ENCODE peak calls at places on chromosomes 12 and 14, in five cellular contexts. N is HepG2, S is HCT116, D is transverse colon, G is GM23338. O is an unnamed sample. For H3K4me1, the result is how much of the 10 kb centered on the place peaks cover.

GRCh38 chr14:51727526-51727925 is 75.8 kb downstream of the FRMD6 start:
- DNase-seq in G (no peak), N (no peak), S (no peak), D (no peak), O (no peak)

GRCh38 chr12:27592548-27592947 is 68.5 kb downstream of the PPFIBP1 start:
- DNase-seq in N (no peak), S (no peak), D (no peak), G (no peak), O (no peak)

GRCh38 chr12:32884962-32885361 is 11.6 kb downstream of the PKP2 start:
- DNase-seq in N (no peak), G (peak), D (no peak), S (no peak), O (no peak)

GRCh38 chr12:104133861-104134260 is 4.1 kb downstream of the NFYB start:
- DNase-seq in G (no peak), S (no peak), N (no peak), D (no peak), O (no peak)

GRCh38 chr14:60643443-60644402 is 5.6 kb downstream of the SIX1 start:
- DNase-seq in S (no peak), G (peak), D (no peak), N (peak), O (no peak)

GRCh38 chr12:131628341-131628740 is 82.5 kb upstream of the SFSWAP start:
- DNase-seq in D (no peak), S (no peak), G (no peak), N (no peak), O (no peak)

GRCh38 chr12:101414533-101415119 is 7.1 kb upstream of the ARL1 start:
- DNase-seq in D (peak), S (peak), G (peak), N (peak), O (no peak)

GRCh38 chr12:83161451-83161850 is 474.7 kb downstream of the TMTC2 start:
- DNase-seq in N (no peak), S (no peak), D (no peak), G (no peak), O (no peak)

GRCh38 chr14:91270619-91271018 is 26.1 kb upstream of the GPR68 start:
- DNase-seq in D (no peak), N (no peak), G (no peak), S (no peak), O (no peak)

GRCh38 chr12:80810874-80811273 is 94.2 kb downstream of the MYF5 start:
- DNase-seq in D (no peak), G (no peak), N (no peak), S (no peak), O (no peak)

GRCh38 chr12:126667340-126667739 is 1599.6 kb upstream of the TMEM132C start:
- DNase-seq in N (no peak), G (no peak), D (no peak), S (no peak), O (no peak)

GRCh38 chr14:28681681-28682080 is 84.9 kb upstream of the FOXG1 start:
- DNase-seq in N (no peak), D (no peak), G (peak), S (no peak), O (no peak)

GRCh38 chr12:6688543-6688999 is 604 bp downstream of the ZNF384 start:
- DNase-seq in D (peak), G (no peak), S (no peak), N (no peak), O (peak)

GRCh38 chr14:92496458-92496857 is 17.1 kb upstream of the RIN3 start:
- DNase-seq in S (no peak), G (no peak), D (no peak), N (no peak), O (no peak)

GRCh38 chr14:20332386-20332945 is 613 bp downstream of the CCNB1IP1 start:
- DNase-seq in G (peak), S (no peak), D (peak), N (peak), O (no peak)

GRCh38 chr14:91249841-91250616 is 5.5 kb upstream of the GPR68 start:
- DNase-seq in D (peak), S (no peak), N (peak), G (no peak), O (no peak)

GRCh38 chr14:100375963-100376735 is 53.0 kb downstream of the SLC25A47 start:
- DNase-seq in S (peak), G (peak), D (peak), N (peak), O (peak)

GRCh38 chr12:132284071-132284492 is 45.3 kb downstream of the GALNT9 start:
- DNase-seq in D (no peak), N (no peak), G (no peak), S (no peak), O (no peak)

GRCh38 chr12:56725723-56726102 is 614 bp upstream of the NACA start:
- DNase-seq in D (no peak), N (no peak), G (no peak), S (no peak), O (no peak)

GRCh38 chr12:47408171-47408871 is 297.5 kb downstream of the RPAP3 start:
- DNase-seq in G (peak), S (peak), N (peak), D (peak), O (no peak)

GRCh38 chr14:29085546-29085945 is 319.0 kb downstream of the FOXG1 start:
- DNase-seq in N (peak), S (no peak), G (peak), D (no peak), O (no peak)

GRCh38 chr12:868722-869121 is 80.8 kb downstream of the RAD52 start:
- DNase-seq in N (no peak), S (no peak), G (peak), D (no peak), O (no peak)

GRCh38 chr14:56185991-56186390 is 67.8 kb downstream of the PELI2 start:
- DNase-seq in S (no peak), G (no peak), D (no peak), N (no peak), O (no peak)

GRCh38 chr12:57625261-57626032 is 7.6 kb downstream of the B4GALNT1 start:
- DNase-seq in D (no peak), G (no peak), N (no peak), S (no peak), O (no peak)

GRCh38 chr14:90651976-90652560 is 164.2 kb downstream of the TTC7B start:
- DNase-seq in D (no peak), N (no peak), S (no peak), G (no peak), O (no peak)

GRCh38 chr14:84247693-84248092 is 1282.3 kb upstream of the FLRT2 start:
- DNase-seq in D (no peak), N (no peak), S (no peak), G (no peak), O (no peak)

GRCh38 chr14:56342419-56342901 is 224.2 kb downstream of the PELI2 start:
- DNase-seq in D (no peak), G (no peak), S (no peak), N (no peak), O (no peak)

GRCh38 chr14:92686763-92687427 is 61.5 kb downstream of the LGMN start:
- DNase-seq in N (no peak), D (peak), G (peak), S (peak), O (peak)

GRCh38 chr14:64060648-64061096 is 207.9 kb downstream of the SYNE2 start:
- DNase-seq in G (peak), N (peak), D (peak), S (peak), O (no peak)

GRCh38 chr14:75604979-75605825 is 26.8 kb downstream of the FLVCR2 start:
- DNase-seq in D (no peak), N (no peak), G (no peak), S (no peak), O (no peak)

GRCh38 chr12:65622056-65622455 is 202.2 kb upstream of the HMGA2 start:
- DNase-seq in S (no peak), G (no peak), N (no peak), D (no peak), O (no peak)

GRCh38 chr14:73795974-73796373 is 55.7 kb upstream of the PTGR2 start:
- DNase-seq in D (peak), S (peak), N (peak), G (no peak), O (no peak)

GRCh38 chr12:82838123-82838522 is 151.4 kb downstream of the TMTC2 start:
- DNase-seq in S (no peak), N (no peak), D (no peak), G (no peak), O (no peak)

DNA sequence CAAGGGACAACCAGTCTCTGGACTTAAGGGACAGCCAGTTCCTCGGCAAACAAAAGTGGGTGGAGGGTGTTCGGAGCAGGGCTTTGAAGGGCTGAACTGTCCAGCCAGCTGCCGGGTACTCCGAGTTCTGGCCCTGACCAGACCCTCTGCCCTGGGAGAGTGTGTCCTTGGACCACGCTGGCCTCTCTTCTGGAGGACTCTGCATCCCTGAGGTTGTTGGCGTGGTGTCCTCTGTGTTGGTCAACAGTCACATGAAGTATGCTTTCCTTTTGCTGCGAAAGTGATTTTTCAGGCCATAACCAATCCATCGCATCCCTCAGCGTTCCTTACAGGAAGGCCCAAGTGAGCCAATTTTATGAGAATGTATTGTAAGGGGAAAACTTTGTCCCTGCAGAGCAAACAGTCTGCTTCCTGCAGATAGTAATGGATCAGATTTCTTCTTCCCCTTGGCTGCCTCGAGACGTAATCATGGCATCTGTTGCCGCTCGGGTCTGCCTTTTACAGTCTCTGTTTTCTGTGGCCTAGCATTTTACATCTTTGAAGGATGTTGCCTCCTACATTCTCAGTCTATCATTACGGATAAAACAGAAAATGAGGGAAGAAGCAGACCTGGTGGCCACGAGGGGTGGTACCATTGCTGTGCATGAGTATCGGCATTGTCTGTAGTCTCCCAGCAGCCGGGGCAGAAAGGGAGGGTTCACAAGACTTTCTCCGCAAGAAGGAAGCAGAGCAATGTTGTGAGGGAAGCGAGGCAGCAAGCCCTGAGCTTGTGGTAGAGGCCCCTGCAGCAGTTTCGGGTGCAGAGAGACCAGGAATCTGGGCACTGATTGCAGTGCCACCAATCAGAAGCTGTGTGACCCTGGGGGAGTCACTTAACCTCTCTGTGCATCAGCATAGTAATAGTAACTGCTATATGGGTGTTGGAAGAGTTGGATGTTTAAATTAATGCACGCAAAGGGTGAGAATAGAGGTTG is 47.4 kb downstream of the SMIM41 start:
- DNase-seq in G (no peak), D (no peak), S (no peak), N (no peak), O (peak)
- H3K4me1 ChIP-seq in G (half or more), D (under half), S (under half), N (under half), O (under half)

DNA sequence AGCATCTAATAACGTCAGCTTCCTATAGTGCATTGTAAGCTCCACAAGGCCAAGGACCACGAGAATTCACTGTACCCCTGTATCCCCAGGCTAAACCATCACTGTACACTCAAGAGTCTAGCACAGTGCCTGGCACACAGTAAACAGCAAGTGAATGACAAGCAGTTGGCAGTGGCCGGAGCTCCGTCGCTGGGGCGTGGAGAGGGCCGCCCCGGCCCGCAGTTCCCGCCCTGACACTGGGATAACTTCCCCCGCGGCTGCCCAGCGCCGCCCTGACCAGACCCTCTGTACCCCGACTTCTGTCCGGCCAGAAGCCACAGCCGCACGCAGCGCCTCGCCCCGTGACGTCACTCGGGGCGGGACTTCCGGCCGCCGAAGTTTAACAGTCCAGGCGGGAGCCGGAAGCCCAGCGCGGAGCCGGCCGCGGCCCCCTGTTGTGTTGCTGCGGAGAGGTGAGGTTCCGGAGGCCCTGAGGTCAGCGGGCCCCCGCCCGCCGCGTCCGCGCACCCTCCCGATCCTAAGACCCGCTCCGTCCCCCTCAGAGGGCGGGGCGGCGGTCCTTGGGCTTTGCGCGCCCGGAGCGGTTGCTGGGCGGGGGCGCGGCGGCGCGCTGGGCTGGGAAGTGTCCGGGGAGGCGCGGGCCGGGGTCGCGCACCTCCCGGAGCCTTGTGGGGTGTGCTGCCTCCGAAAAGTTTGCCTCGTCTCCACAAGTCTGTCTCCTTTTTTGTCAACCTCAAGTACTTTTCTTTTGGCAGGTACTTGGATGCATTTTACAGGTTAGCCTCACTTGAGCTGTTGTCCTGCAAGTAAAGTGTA is at the start of gene NEDD1:
- DNase-seq in G (peak), D (peak), N (peak), S (peak), O (peak)
- TF ChIP-seq POLR2AphosphoS5 in G (peak), D (no peak), N (peak), S (peak), O (peak)

GRCh38 chr12:130458341-130458740 is 120.7 kb downstream of the PIWIL1 start:
- DNase-seq in S (no peak), D (no peak), G (no peak), N (no peak), O (no peak)
- H3K4me3 ChIP-seq in S (no peak), D (no peak), G (no peak), N (no peak), O (no peak)

GRCh38 chr12:123089631-123090353 is 61.1 kb downstream of the PITPNM2 start:
- DNase-seq in S (peak), N (peak), D (no peak), G (no peak), O (no peak)
- H3K4me1 ChIP-seq in S (half or more), N (half or more), D (under half), G (under half), O (under half)

DNA sequence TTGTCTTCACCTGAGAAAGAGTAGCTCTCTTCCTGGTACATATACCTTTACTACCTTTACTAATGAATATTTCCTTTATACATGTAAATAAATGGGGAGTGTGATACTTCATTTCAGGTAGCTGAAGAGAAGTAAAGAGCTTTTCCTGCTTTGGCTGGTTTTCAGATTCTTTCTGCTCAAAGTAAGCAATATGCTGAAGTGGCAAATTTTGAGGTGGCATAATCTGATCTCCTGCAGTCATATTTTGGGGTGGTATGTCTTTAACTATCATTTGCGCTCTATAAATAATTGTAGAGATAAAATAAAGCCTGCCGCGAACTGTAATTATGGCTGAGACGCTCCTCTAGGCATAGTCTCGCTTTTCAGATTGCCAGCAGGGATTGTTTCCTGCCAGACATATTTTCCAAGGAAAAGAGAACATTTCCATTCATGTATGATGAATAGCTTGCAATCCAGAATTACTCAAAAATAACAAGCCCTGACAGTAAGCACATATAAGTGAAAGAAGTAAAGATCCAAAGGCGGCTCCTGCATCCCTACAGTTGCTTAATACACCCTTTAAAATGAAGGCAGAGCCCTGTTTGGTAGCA is 200.7 kb downstream of the C12orf50 start:
- DNase-seq in N (no peak), S (no peak), G (no peak), D (no peak), O (no peak)
- TF ChIP-seq POLR2AphosphoS5 in N (no peak), S (no peak), G (no peak), D (no peak), O (no peak)

DNA sequence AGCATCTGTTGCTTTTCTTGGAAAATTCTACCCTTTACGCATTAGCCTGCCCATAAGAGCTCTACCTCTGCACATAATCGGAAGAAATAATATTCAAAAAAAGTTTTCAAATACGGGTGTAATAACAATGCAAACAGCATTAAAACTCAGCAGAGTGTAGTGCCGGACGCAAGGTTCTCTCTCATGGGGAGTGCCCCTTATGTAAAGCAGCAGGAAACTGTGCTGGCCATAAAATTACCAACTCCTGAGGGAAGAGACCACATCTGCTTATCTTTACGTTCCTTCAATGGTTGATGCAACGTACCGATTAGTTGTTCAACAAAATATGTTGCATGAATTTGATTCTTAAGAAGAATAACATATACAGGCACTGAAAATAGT is 118.7 kb upstream of the TMCC3 start:
- DNase-seq in G (no peak), N (no peak), D (peak), S (no peak), O (no peak)
- H3K4me3 ChIP-seq in G (no peak), N (no peak), D (no peak), S (no peak), O (no peak)

O was measured in breast epithelium.